ENCODE peak calls at places on chromosomes 3 and 15, in seven cellular contexts. R is NT2/D1, J is heart right ventricle, G is fibroblast of lung, K is Peyer's patch, H is right lobe of liver, T is mucosa of descending colon. W is an unnamed sample.

GRCh38 chr3:126156468-126156867 is 23.9 kb downstream of the ALDH1L1 start:
- DNase-seq in R (no peak), J (no peak), G (no peak), K (no peak), H (no peak), T (no peak), W (no peak)

GRCh38 chr3:128878556-128879124 is 780 bp upstream of the ACAD9 start:
- DNase-seq in R (no peak), J (no peak), G (peak; percentile 67), K (no peak), H (no peak), T (no peak), W (peak; percentile 58)

GRCh38 chr3:71478568-71478967 is 105.0 kb downstream of the FOXP1 start:
- DNase-seq in R (no peak), J (no peak), G (no peak), K (no peak), H (no peak), T (no peak), W (no peak)

GRCh38 chr3:138921316-138922292 is 25.3 kb downstream of the FOXL2 start:
- DNase-seq in R (no peak), J (no peak), G (peak; percentile 78), K (no peak), H (no peak), T (no peak), W (no peak)

GRCh38 chr15:100714749-100715342 is 112.5 kb downstream of the ASB7 start:
- DNase-seq in R (no peak), J (no peak), G (no peak), K (no peak), H (no peak), T (no peak), W (no peak)

GRCh38 chr15:68489426-68489825 is 57.5 kb upstream of the ITGA11 start:
- DNase-seq in R (no peak), J (no peak), G (no peak), K (no peak), H (no peak), T (no peak), W (no peak)

GRCh38 chr3:52495777-52496602 is 852 bp downstream of the STAB1 start:
- DNase-seq in R (no peak), J (no peak), G (peak; percentile 62), K (no peak), H (no peak), T (no peak), W (no peak)

GRCh38 chr3:116863842-116864626 is 154.5 kb downstream of the TUSC7 start:
- DNase-seq in R (peak; percentile 30), J (no peak), G (peak; percentile 76), K (no peak), H (no peak), T (no peak), W (peak; percentile 7)

GRCh38 chr15:98231696-98232440 is 271.4 kb downstream of the ARRDC4 start:
- DNase-seq in R (no peak), J (no peak), G (peak; percentile 26), K (no peak), H (no peak), T (no peak), W (no peak)

GRCh38 chr3:70108072-70108471 is 108.5 kb downstream of the SAMMSON start:
- DNase-seq in R (peak; percentile 39), J (no peak), G (peak; percentile 24), K (no peak), H (peak; percentile 25), T (peak; percentile 24), W (peak; percentile 13)

GRCh38 chr3:188271226-188271894 is 117.4 kb downstream of the LPP start:
- DNase-seq in R (no peak), J (no peak), G (no peak), K (no peak), H (no peak), T (no peak), W (no peak)

GRCh38 chr3:188270423-188270972 is 116.5 kb downstream of the LPP start:
- DNase-seq in R (no peak), J (no peak), G (peak; percentile 95), K (no peak), H (no peak), T (no peak), W (no peak)

GRCh38 chr3:188274249-188274915 is 120.4 kb downstream of the LPP start:
- DNase-seq in R (no peak), J (no peak), G (peak; percentile 73), K (no peak), H (no peak), T (no peak), W (no peak)

GRCh38 chr3:188276366-188276765 is 122.4 kb downstream of the LPP start:
- DNase-seq in R (no peak), J (no peak), G (no peak), K (no peak), H (no peak), T (no peak), W (no peak)

DNA sequence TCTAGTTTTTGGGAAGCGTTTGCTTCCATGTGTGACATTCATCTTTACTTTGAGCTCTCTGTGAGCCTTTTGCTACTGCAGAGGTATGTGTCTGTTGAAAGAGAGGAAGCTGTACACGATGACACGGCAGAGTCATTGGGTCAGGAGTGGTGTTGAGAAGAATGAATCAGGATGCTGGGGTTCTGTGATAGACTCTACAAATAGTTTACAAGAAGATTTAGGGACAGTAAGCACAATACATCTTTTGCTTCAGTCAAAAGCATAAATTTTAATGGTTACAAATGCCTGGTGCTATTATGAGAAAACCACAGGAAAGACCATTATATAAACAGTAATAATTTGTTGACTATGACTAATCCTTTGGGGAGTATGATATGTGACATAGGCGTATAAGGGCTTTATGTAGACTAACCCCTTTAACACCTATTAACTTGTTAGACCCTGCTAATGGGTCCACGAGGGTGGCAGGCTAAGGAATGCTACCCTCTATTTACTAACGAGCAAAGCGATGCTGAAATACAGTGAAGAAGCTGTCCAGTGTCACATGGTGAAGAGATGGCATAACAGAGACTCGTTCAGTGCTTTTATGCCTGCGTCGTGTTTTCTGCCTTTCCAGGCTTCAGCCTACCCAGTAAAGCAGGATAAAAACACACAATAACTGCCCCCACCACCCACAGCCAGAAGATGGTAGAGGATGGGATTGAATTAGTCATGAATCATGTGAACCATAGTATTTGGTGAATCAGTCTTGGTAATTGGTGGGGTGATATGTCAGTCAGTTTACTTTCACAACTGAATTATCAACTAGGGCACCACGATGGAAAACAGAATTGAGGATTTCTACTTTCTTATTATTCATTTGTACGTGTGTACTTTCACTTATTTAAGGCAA is 118.8 kb downstream of the LPP start:
- DNase-seq in R (no peak), J (no peak), G (peak; percentile 84), K (no peak), H (no peak), T (no peak), W (no peak)
- H3K4me1 ChIP-seq in R (no peaks in the 10 kb centered on the region), J (peaks cover 39% of the 10 kb centered on the region), G (peaks cover 40% of the 10 kb centered on the region), K (peaks cover 14% of the 10 kb centered on the region), H (no peaks in the 10 kb centered on the region), T (peaks cover 39% of the 10 kb centered on the region), W (peaks cover 8% of the 10 kb centered on the region)

GRCh38 chr3:21745971-21746370 is 5.0 kb downstream of the ZNF385D start:
- DNase-seq in R (no peak), J (no peak), G (peak; percentile 60), K (no peak), H (no peak), T (no peak), W (no peak)

GRCh38 chr3:21751891-21752290 is 881 bp upstream of the ZNF385D start:
- DNase-seq in R (no peak), J (no peak), G (peak; percentile 40), K (no peak), H (no peak), T (no peak), W (no peak)

GRCh38 chr3:21750291-21750690 is 719 bp downstream of the ZNF385D start:
- DNase-seq in R (no peak), J (no peak), G (peak; percentile 39), K (no peak), H (no peak), T (no peak), W (no peak)

GRCh38 chr3:21750831-21751391 is at the start of gene ZNF385D:
- DNase-seq in R (peak; percentile 72), J (peak; percentile 70), G (peak; percentile 78), K (no peak), H (peak; percentile 19), T (no peak), W (no peak)

GRCh38 chr3:21747376-21747775 is 3.6 kb downstream of the ZNF385D start:
- DNase-seq in R (no peak), J (no peak), G (peak; percentile 19), K (no peak), H (no peak), T (no peak), W (no peak)
- H3K4me3 ChIP-seq in R (no peak overlapping the region), J (no peak overlapping the region), G (no peak overlapping the region), K (no peak overlapping the region), H (no peak overlapping the region), T (no peak overlapping the region), W (no peak overlapping the region)

GRCh38 chr15:90074916-90075315 is 27.4 kb downstream of the IDH2 start:
- DNase-seq in R (no peak), J (no peak), G (no peak), K (no peak), H (no peak), T (no peak), W (no peak)
- H3K36me3 ChIP-seq in R (peaks cover 47% of the 10 kb centered on the region), J (no peaks in the 10 kb centered on the region), G (peaks cover 3% of the 10 kb centered on the region), K (no peaks in the 10 kb centered on the region), H (no peaks in the 10 kb centered on the region), T (peaks cover 2% of the 10 kb centered on the region), W (peaks cover 5% of the 10 kb centered on the region)

GRCh38 chr15:87369269-87369668 is 887.3 kb downstream of the NTRK3 start:
- DNase-seq in R (peak; percentile 54), J (no peak), G (peak; percentile 81), K (no peak), H (no peak), T (no peak), W (no peak)
- H3K4me1 ChIP-seq in R (peaks cover 2% of the 10 kb centered on the region), J (no peaks in the 10 kb centered on the region), G (peaks cover 14% of the 10 kb centered on the region), K (no peaks in the 10 kb centered on the region), H (no peaks in the 10 kb centered on the region), T (no peaks in the 10 kb centered on the region), W (no peaks in the 10 kb centered on the region)

DNA sequence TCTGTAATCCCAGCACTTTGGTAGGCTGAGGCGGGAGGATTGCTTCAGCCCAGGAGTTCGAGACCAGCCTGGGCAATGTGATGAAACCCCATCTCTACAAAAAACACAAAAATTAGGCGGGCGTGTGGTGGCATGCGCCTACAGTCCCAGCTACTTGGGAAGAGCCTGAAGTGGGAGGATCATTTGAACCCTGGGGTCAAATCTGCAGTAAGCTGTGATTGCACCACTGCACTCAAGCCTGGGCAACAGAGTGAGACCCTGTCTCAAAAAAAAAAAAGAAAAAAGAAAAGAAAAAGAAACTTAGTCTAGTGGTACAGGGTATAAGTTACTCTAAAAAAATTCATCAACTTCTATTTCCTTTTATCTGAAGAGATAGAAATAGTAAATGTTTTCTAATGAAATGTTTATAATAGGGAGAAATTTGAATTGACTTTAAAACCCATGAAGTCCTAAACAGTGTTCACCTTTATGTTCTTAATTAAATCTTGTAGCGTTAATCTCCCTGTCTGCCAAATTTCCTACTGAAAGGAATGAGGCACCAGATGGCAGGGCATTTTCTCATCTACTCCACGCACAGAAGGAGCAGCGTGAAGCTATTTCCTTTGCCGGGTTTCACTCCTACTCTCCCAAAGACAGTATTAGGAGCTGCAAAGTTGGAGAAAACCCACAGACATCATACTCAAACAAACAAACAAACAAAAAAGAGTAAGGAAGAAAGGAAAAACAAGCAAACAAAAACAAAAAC is 1.9 kb downstream of the PCLAF start:
- DNase-seq in R (no peak), J (no peak), G (no peak), K (no peak), H (no peak), T (no peak), W (no peak)
- H3K4me3 ChIP-seq in R (peak overlapping the region; percentile 9), J (no peak overlapping the region), G (peak overlapping the region; percentile 27), K (no peak overlapping the region), H (no peak overlapping the region), T (no peak overlapping the region), W (no peak overlapping the region)

GRCh38 chr15:74842581-74843444 is at the start of gene ULK3:
- DNase-seq in R (peak; percentile 88), J (peak; percentile 92), G (peak; percentile 84), K (peak; percentile 94), H (peak; percentile 93), T (peak; percentile 95), W (peak; percentile 93)
- H3K36me3 ChIP-seq in R (peaks cover 57% of the 10 kb centered on the region), J (no peaks in the 10 kb centered on the region), G (peaks cover 5% of the 10 kb centered on the region), K (no peaks in the 10 kb centered on the region), H (no peaks in the 10 kb centered on the region), T (no peaks in the 10 kb centered on the region), W (peaks cover 11% of the 10 kb centered on the region)